ENCODE peak calls at places on chromosome 5, in six cellular contexts. M is heart left ventricle; W is H1; Q is aorta; U is naive thymus-derived CD4-positive, alpha-beta T cell; S is stomach. R is an unnamed sample. For H3K4me1, the result is how much of the 10 kb centered on the place peaks cover.

GRCh38 chr5:81209386-81209785 is 23.7 kb upstream of the CKMT2 start:
- DNase-seq in Q (no peak), W (no peak), S (no peak), M (no peak), U (no peak), R (no peak)

GRCh38 chr5:132426525-132427138 is 57.1 kb downstream of the SLC22A5 start:
- DNase-seq in W (peak), S (peak), Q (peak), M (peak), U (no peak), R (peak)

GRCh38 chr5:157295247-157295646 is 29.3 kb downstream of the CYFIP2 start:
- DNase-seq in M (no peak), W (no peak), U (no peak), Q (no peak), S (no peak), R (no peak)

GRCh38 chr5:107294669-107295068 is 376.1 kb downstream of the EFNA5 start:
- DNase-seq in M (no peak), S (no peak), W (no peak), U (no peak), Q (no peak), R (no peak)

GRCh38 chr5:60382761-60383160 is 317.2 kb downstream of the DEPDC1B start:
- DNase-seq in W (no peak), Q (no peak), M (no peak), S (no peak), U (no peak), R (no peak)

GRCh38 chr5:138713247-138713646 is 40.0 kb upstream of the CTNNA1 start:
- DNase-seq in W (no peak), M (no peak), Q (no peak), S (no peak), U (no peak), R (no peak)

GRCh38 chr5:113153512-113154097 is 177.0 kb downstream of the DCP2 start:
- DNase-seq in M (no peak), W (no peak), S (no peak), U (no peak), Q (no peak), R (no peak)

GRCh38 chr5:131589510-131590348 is 45.3 kb downstream of the RAPGEF6 start:
- DNase-seq in Q (no peak), U (peak), W (peak), S (no peak), M (no peak), R (no peak)

GRCh38 chr5:31366941-31367340 is 165.0 kb downstream of the DROSHA start:
- DNase-seq in M (no peak), S (no peak), W (no peak), Q (no peak), U (no peak), R (no peak)

GRCh38 chr5:132778129-132778528 is 1.1 kb upstream of the SEPTIN8 start:
- DNase-seq in U (no peak), W (no peak), M (no peak), S (no peak), Q (no peak), R (no peak)

GRCh38 chr5:151684690-151685361 is 1.9 kb downstream of the SPARC start:
- DNase-seq in S (no peak), M (no peak), W (peak), Q (no peak), U (no peak), R (peak)

GRCh38 chr5:156331845-156332244 is 4.9 kb downstream of the SGCD start:
- DNase-seq in M (no peak), Q (no peak), W (no peak), U (no peak), S (no peak), R (no peak)

GRCh38 chr5:172686111-172686510 is 45.0 kb downstream of the NEURL1B start:
- DNase-seq in W (no peak), S (no peak), M (no peak), Q (peak), U (no peak), R (no peak)

GRCh38 chr5:40680741-40681350 is 1.1 kb downstream of the PTGER4 start:
- DNase-seq in S (no peak), U (peak), M (peak), W (peak), Q (no peak), R (no peak)

GRCh38 chr5:6729400-6730310 is 16.4 kb downstream of the TENT4A start:
- DNase-seq in M (peak), W (no peak), U (peak), Q (no peak), S (peak), R (peak)

GRCh38 chr5:171906171-171906570 is 100.3 kb downstream of the FBXW11 start:
- DNase-seq in S (no peak), U (no peak), Q (no peak), W (no peak), M (no peak), R (no peak)

GRCh38 chr5:103207653-103208052 is 50.9 kb upstream of the MACIR start:
- DNase-seq in U (no peak), S (no peak), Q (no peak), W (no peak), M (no peak), R (no peak)

GRCh38 chr5:17278931-17279330 is 61.5 kb downstream of the BASP1 start:
- DNase-seq in M (no peak), Q (no peak), W (no peak), S (no peak), U (no peak), R (no peak)
- H3K4me1 ChIP-seq in M (under half), Q (under half), W (under half), S (under half), U (under half), R (under half)

GRCh38 chr5:176639981-176640380 is 7.3 kb upstream of the TSPAN17 start:
- DNase-seq in Q (peak), U (no peak), S (no peak), W (no peak), M (peak), R (peak)

GRCh38 chr5:176642675-176643490 is 4.4 kb upstream of the TSPAN17 start:
- DNase-seq in S (no peak), U (no peak), Q (no peak), W (no peak), M (no peak), R (no peak)

GRCh38 chr5:176638437-176638836 is 8.0 kb downstream of the EIF4E1B start:
- DNase-seq in W (no peak), U (no peak), M (no peak), Q (no peak), S (no peak), R (no peak)

GRCh38 chr5:176639208-176639607 is 8.1 kb upstream of the TSPAN17 start:
- DNase-seq in M (no peak), U (no peak), S (no peak), W (no peak), Q (no peak), R (no peak)

DNA sequence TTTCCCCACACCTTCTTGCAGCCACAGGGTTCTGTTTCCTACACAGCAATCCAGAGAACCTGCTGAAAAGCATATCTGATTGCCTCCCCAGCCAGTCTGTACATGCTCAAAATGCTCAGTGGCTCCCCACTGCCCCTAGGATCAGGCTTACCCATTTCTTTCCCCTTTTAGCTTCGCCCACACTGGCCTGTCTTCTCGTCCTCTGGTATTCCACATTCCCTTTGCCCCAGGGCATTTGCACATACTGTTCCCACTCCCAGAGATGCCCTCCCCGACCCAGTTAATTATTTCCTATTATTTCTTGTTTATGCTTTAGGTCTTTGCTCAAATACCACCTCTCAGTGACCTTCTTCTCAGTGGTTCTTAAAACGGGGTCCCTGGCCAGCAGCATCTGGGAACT is 6.7 kb upstream of the TSPAN17 start:
- DNase-seq in S (no peak), U (no peak), M (no peak), Q (no peak), W (no peak), R (no peak)
- H3K27ac ChIP-seq in S (no peak), U (no peak), M (no peak), Q (no peak), W (no peak), R (peak)

GRCh38 chr5:2302169-2302568 is 419.4 kb upstream of the IRX4 start:
- DNase-seq in M (no peak), Q (no peak), S (no peak), W (no peak), U (no peak), R (no peak)
- H3K4me3 ChIP-seq in M (no peak), Q (no peak), S (no peak), W (no peak), U (no peak), R (no peak)

GRCh38 chr5:150300496-150301169 is 2.1 kb downstream of the ARSI start:
- DNase-seq in U (no peak), Q (peak), M (no peak), W (no peak), S (no peak), R (no peak)

GRCh38 chr5:150297934-150298595 is 4.6 kb downstream of the ARSI start:
- DNase-seq in U (no peak), W (no peak), S (no peak), M (no peak), Q (peak), R (no peak)

GRCh38 chr5:150298701-150299451 is 3.8 kb downstream of the ARSI start:
- DNase-seq in Q (peak), W (no peak), U (no peak), S (no peak), M (no peak), R (no peak)

GRCh38 chr5:150301170-150301505 is 1.6 kb downstream of the ARSI start:
- DNase-seq in S (no peak), M (no peak), Q (peak), U (no peak), W (no peak), R (no peak)

GRCh38 chr5:150299571-150300327 is 3.0 kb downstream of the ARSI start:
- DNase-seq in M (no peak), W (no peak), S (no peak), U (no peak), Q (peak), R (no peak)
- H3K4me1 ChIP-seq in M (under half), W (under half), S (half or more), U (under half), Q (under half), R (under half)

GRCh38 chr5:159033351-159033657 is 66.4 kb downstream of the EBF1 start:
- DNase-seq in M (no peak), W (no peak), S (no peak), Q (no peak), U (no peak), R (no peak)
- H3K27ac ChIP-seq in M (no peak), W (no peak), S (no peak), Q (no peak), U (no peak), R (peak)

GRCh38 chr5:174311121-174311520 is 265.6 kb downstream of the NSG2 start:
- DNase-seq in S (no peak), W (no peak), Q (no peak), U (no peak), M (no peak), R (no peak)
- H3K4me3 ChIP-seq in S (no peak), W (peak), Q (no peak), U (no peak), M (no peak), R (no peak)

GRCh38 chr5:140568664-140569063 is 4.0 kb downstream of the SLC35A4 start:
- DNase-seq in M (no peak), Q (no peak), W (no peak), S (no peak), U (no peak), R (no peak)
- H3K4me1 ChIP-seq in M (half or more), Q (under half), W (under half), S (half or more), U (under half), R (half or more)